ENCODE peak calls at places on chromosomes 11 and 22, in five cellular contexts. T is activated T-cell treated with anti-CD3 and anti-CD28 coated beads, Interleukin-2, amount 50 U/mL, for 72 hours; P is brain microvascular endothelial cell; W is NCI-H1930; O is activated T-helper 1 cell treated with anti-CD3 and anti-CD28 coated beads, Interleukin-12 subunit alpha, Interleukin-12 subunit beta, Interleukin-2, Interleukin-4 antibody, amounts not matched to agents 30 ng/mL and 10 ng/mL and 1 ng/mL, durations not matched to agents 14 hours and 24 hours and 36 hours. Q is an unnamed sample.

GRCh38 chr11:6746086-6746618 is 25.6 kb downstream of the OR2AG2 start:
- DNase-seq in T (peak; percentile 39), P (no peak), W (no peak), O (peak; percentile 40), Q (no peak)

GRCh38 chr11:79437981-79438630 is 2.7 kb downstream of the TENM4 start:
- DNase-seq in T (no peak), P (no peak), W (no peak), O (no peak), Q (no peak)

GRCh38 chr11:131815631-131816030 is 445.2 kb downstream of the NTM start:
- DNase-seq in T (no peak), P (no peak), W (no peak), O (no peak), Q (no peak)

GRCh38 chr11:121886005-121886739 is 229.8 kb downstream of the BLID start:
- DNase-seq in T (no peak), P (no peak), W (no peak), O (no peak), Q (no peak)

GRCh38 chr11:44446996-44447771 is 118.3 kb upstream of the CD82 start:
- DNase-seq in T (no peak), P (no peak), W (no peak), O (no peak), Q (no peak)

GRCh38 chr11:113373306-113373705 is 14.3 kb upstream of the ANKK1 start:
- DNase-seq in T (no peak), P (peak; percentile 15), W (no peak), O (no peak), Q (no peak)

GRCh38 chr11:128956401-128957203 is 13.9 kb upstream of the TP53AIP1 start:
- DNase-seq in T (peak; percentile 15), P (peak; percentile 75), W (peak; percentile 36), O (no peak), Q (peak; percentile 54)

GRCh38 chr11:108511851-108512474 is 13.8 kb upstream of the POGLUT3 start:
- DNase-seq in T (no peak), P (peak; percentile 76), W (no peak), O (no peak), Q (no peak)

GRCh38 chr11:69385832-69386415 is 92.0 kb downstream of the MYEOV start:
- DNase-seq in T (no peak), P (no peak), W (no peak), O (no peak), Q (no peak)

GRCh38 chr11:61110255-61111059 is 8.2 kb downstream of the CD5 start:
- DNase-seq in T (no peak), P (no peak), W (no peak), O (no peak), Q (no peak)

GRCh38 chr11:73288873-73289707 is 17.0 kb downstream of the P2RY6 start:
- DNase-seq in T (peak; percentile 64), P (peak; percentile 85), W (peak; percentile 25), O (peak; percentile 36), Q (peak; percentile 82)

GRCh38 chr11:11311169-11311568 is 41.9 kb downstream of the CSNK2A3 start:
- DNase-seq in T (no peak), P (no peak), W (no peak), O (no peak), Q (no peak)

GRCh38 chr22:39546889-39547586 is 14.5 kb upstream of the RPS19BP1 start:
- DNase-seq in T (no peak), P (peak; percentile 57), W (no peak), O (no peak), Q (peak; percentile 39)

GRCh38 chr11:102268083-102268984 is 49.0 kb upstream of the BIRC3 start:
- DNase-seq in T (peak; percentile 82), P (peak; percentile 36), W (peak; percentile 82), O (peak; percentile 53), Q (no peak)

GRCh38 chr22:43000441-43001175 is 14.3 kb downstream of the PACSIN2 start:
- DNase-seq in T (peak; percentile 62), P (no peak), W (no peak), O (no peak), Q (no peak)

GRCh38 chr11:69546735-69547370 is 65.4 kb downstream of the LINC01488 start:
- DNase-seq in T (peak; percentile 63), P (no peak), W (no peak), O (no peak), Q (no peak)

GRCh38 chr11:94574193-94574961 is 7.2 kb downstream of the PIWIL4 start:
- DNase-seq in T (no peak), P (peak; percentile 78), W (no peak), O (no peak), Q (no peak)

GRCh38 chr11:59158206-59159068 is 13.5 kb upstream of the DTX4 start:
- DNase-seq in T (peak; percentile 71), P (peak; percentile 66), W (peak; percentile 28), O (peak; percentile 55), Q (peak; percentile 78)

GRCh38 chr11:117720061-117720511 is 76.9 kb downstream of the DSCAML1 start:
- DNase-seq in T (no peak), P (no peak), W (no peak), O (no peak), Q (no peak)

GRCh38 chr11:36746886-36747710 is 149.1 kb upstream of the RAG2 start:
- DNase-seq in T (peak; percentile 81), P (peak; percentile 92), W (peak; percentile 72), O (peak; percentile 79), Q (peak; percentile 67)

GRCh38 chr11:36240178-36240577 is 49.0 kb downstream of the COMMD9 start:
- DNase-seq in T (no peak), P (no peak), W (no peak), O (no peak), Q (no peak)

GRCh38 chr22:44097263-44098020 is 73.3 kb downstream of the PARVB start:
- DNase-seq in T (no peak), P (no peak), W (no peak), O (no peak), Q (no peak)

GRCh38 chr11:20057055-20057943 is 103.0 kb downstream of the DBX1 start:
- DNase-seq in T (no peak), P (no peak), W (no peak), O (no peak), Q (no peak)

GRCh38 chr11:120219935-120220746 is 9.3 kb downstream of the OAF start:
- DNase-seq in T (no peak), P (no peak), W (no peak), O (no peak), Q (no peak)

GRCh38 chr22:17475318-17476212 is 87.7 kb upstream of the SLC25A18 start:
- DNase-seq in T (no peak), P (no peak), W (no peak), O (no peak), Q (no peak)

GRCh38 chr11:117691206-117691490 is 105.9 kb downstream of the DSCAML1 start:
- DNase-seq in T (no peak), P (no peak), W (no peak), O (no peak), Q (no peak)

Q was measured in NCI-H446.